ENCODE peak calls at places on chromosomes 1 and 21, in seven cellular contexts. T is CD4-positive, alpha-beta T cell; W is brain microvascular endothelial cell; G is osteocyte; D is BJ; B is heart right ventricle; C is fibroblast of the aortic adventitia. N is an unnamed sample.

GRCh38 chr1:230821346-230821745 is 47.0 kb downstream of the C1orf198 start:
- DNase-seq in W (no peak), D (no peak), B (no peak), T (no peak), G (peak), C (no peak), N (no peak)

GRCh38 chr1:42822833-42823392 is 5.7 kb upstream of the SVBP start:
- DNase-seq in W (no peak), T (no peak), C (peak), G (no peak), B (no peak), D (peak), N (no peak)

GRCh38 chr1:23718482-23718881 is 24.8 kb upstream of the ELOA start:
- DNase-seq in B (no peak), G (no peak), D (no peak), T (no peak), C (peak), W (peak), N (peak)

GRCh38 chr1:24853656-24854055 is 76.4 kb downstream of the RUNX3 start:
- DNase-seq in T (no peak), D (no peak), G (no peak), C (no peak), W (no peak), B (no peak), N (no peak)

GRCh38 chr1:239098400-239099037 is 287.8 kb upstream of the CHRM3 start:
- DNase-seq in T (no peak), B (no peak), C (no peak), D (no peak), W (no peak), G (no peak), N (no peak)

GRCh38 chr1:45522324-45523104 is 830 bp upstream of the PRDX1 start:
- DNase-seq in C (no peak), G (no peak), T (no peak), W (peak), B (no peak), D (peak), N (peak)

GRCh38 chr1:212454741-212455140 is 22.0 kb downstream of the NENF start:
- DNase-seq in W (no peak), T (no peak), D (no peak), C (no peak), G (no peak), B (no peak), N (no peak)

GRCh38 chr1:172609528-172609927 is 49.4 kb upstream of the FASLG start:
- DNase-seq in T (no peak), B (no peak), W (no peak), C (peak), D (no peak), G (no peak), N (no peak)

GRCh38 chr1:42165511-42166210 is 1.1 kb upstream of the GUCA2A start:
- DNase-seq in W (peak), C (peak), T (no peak), B (peak), D (no peak), G (peak), N (peak)

GRCh38 chr1:93007941-93008577 is 46.8 kb upstream of the DIPK1A start:
- DNase-seq in D (no peak), W (peak), B (no peak), T (no peak), C (no peak), G (no peak), N (no peak)

GRCh38 chr1:12047120-12047876 is 15.8 kb upstream of the TNFRSF8 start:
- DNase-seq in G (no peak), C (no peak), B (no peak), D (no peak), T (no peak), W (peak), N (no peak)

GRCh38 chr1:99820546-99820945 is 29.6 kb upstream of the AGL start:
- DNase-seq in C (no peak), W (no peak), B (no peak), G (no peak), D (no peak), T (no peak), N (no peak)

GRCh38 chr1:85144351-85144750 is 56.5 kb downstream of the SYDE2 start:
- DNase-seq in G (no peak), B (no peak), W (no peak), C (no peak), D (no peak), T (no peak), N (peak)

GRCh38 chr1:151639466-151639865 is 27.6 kb downstream of the SNX27 start:
- DNase-seq in G (no peak), C (peak), T (no peak), W (peak), B (no peak), D (peak), N (peak)

GRCh38 chr1:26500488-26501175 is 28.4 kb downstream of the HMGN2 start:
- DNase-seq in W (peak), G (peak), T (peak), D (no peak), B (peak), C (peak), N (peak)

GRCh38 chr1:181506563-181507353 is 23.4 kb downstream of the CACNA1E start:
- DNase-seq in B (no peak), G (no peak), T (no peak), C (no peak), D (no peak), W (no peak), N (no peak)

GRCh38 chr21:38487906-38488639 is 10.2 kb downstream of the ERG start:
- DNase-seq in C (no peak), G (no peak), D (no peak), T (no peak), W (no peak), B (no peak), N (no peak)

GRCh38 chr1:233094269-233094668 is 143.9 kb downstream of the NTPCR start:
- DNase-seq in D (no peak), B (no peak), W (no peak), G (no peak), C (no peak), T (no peak), N (no peak)

GRCh38 chr1:8259498-8260290 is 58.2 kb upstream of the SLC45A1 start:
- DNase-seq in G (no peak), C (peak), D (peak), T (no peak), W (peak), B (no peak), N (peak)

GRCh38 chr1:39760074-39761008 is 10.8 kb downstream of the OXCT2 start:
- DNase-seq in G (no peak), W (no peak), D (no peak), T (no peak), C (no peak), B (no peak), N (no peak)

DNA sequence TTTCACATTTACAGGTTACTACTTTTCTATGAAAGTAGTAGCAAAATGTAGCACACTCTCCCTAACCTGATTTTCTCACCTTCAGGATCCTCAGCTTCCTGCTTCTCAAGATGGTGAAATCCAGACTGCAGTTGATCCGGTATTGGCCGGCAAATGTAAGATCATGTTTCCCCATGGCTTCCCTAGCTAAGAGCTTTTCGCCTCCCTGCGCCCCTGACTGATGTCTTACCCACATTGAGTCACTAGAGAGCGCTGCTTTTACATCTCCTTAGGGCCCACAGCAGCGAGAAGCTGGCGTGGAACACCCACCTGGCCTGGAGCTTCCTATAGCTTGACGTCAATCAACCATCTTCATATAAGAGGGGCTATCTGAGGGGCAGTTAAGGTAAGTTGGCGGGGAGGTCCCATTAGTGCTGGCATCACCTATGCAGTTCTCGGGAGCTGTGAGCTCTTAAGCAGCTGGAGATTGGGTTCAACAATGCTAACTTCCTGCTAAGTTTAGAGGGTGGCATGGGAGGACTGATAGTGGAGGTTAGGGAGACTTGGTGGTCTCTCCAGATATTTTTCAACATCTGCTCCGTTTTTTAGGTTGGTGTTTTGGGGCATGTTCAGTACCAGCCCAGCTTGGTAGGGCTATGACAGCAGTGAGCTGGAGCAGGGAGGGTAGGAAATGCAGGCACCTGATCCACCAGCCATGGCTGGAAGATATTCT is 5.5 kb downstream of the PTPN7 start:
- DNase-seq in B (no peak), W (peak), D (no peak), C (peak), T (no peak), G (no peak), N (peak)
- TF ChIP-seq CTCF in B (peak), W (peak), D (peak), C (peak), T (peak), G (peak), N (peak)

GRCh38 chr1:159923203-159924024 is 1.9 kb downstream of the TAGLN2 start:
- DNase-seq in D (peak), T (peak), W (peak), G (peak), B (peak), C (peak), N (peak)

GRCh38 chr1:159927211-159927886 is 2.0 kb upstream of the TAGLN2 start:
- DNase-seq in C (no peak), W (no peak), B (no peak), T (no peak), D (no peak), G (no peak), N (no peak)

GRCh38 chr1:159925713-159926066 is 383 bp upstream of the TAGLN2 start:
- DNase-seq in C (no peak), T (no peak), W (no peak), D (no peak), B (no peak), G (no peak), N (peak)

GRCh38 chr1:159924025-159924790 is 1.1 kb downstream of the TAGLN2 start:
- DNase-seq in T (peak), C (peak), D (peak), G (peak), W (peak), B (peak), N (peak)

GRCh38 chr1:159924791-159925712 is at the start of gene TAGLN2:
- DNase-seq in T (peak), D (peak), C (peak), G (peak), B (peak), W (peak), N (peak)
- TF ChIP-seq CTCF in T (no peak), D (peak), C (no peak), G (no peak), B (no peak), W (no peak), N (no peak)

GRCh38 chr1:168635129-168635528 is 58.7 kb downstream of the XCL1 start:
- DNase-seq in T (no peak), G (no peak), D (no peak), C (no peak), B (no peak), W (no peak), N (no peak)
- TF ChIP-seq CTCF in T (no peak), G (no peak), D (no peak), C (no peak), B (no peak), W (no peak), N (no peak)

GRCh38 chr1:6137758-6138157 is 42.4 kb downstream of the CHD5 start:
- DNase-seq in W (no peak), C (no peak), G (no peak), B (no peak), T (no peak), D (no peak), N (no peak)
- TF ChIP-seq CTCF in W (peak), C (no peak), G (no peak), B (no peak), T (no peak), D (no peak), N (no peak)

GRCh38 chr1:38558055-38558454 is 301.5 kb downstream of the RRAGC start:
- DNase-seq in B (no peak), G (no peak), T (no peak), W (no peak), C (no peak), D (no peak), N (no peak)
- TF ChIP-seq CTCF in B (no peak), G (no peak), T (no peak), W (no peak), C (no peak), D (no peak), N (no peak)

N was measured in Calu3.